ENCODE peak calls at places on chromosomes 3 and 15, in eight cellular contexts. S is stomach, R is lower leg skin, Q is spleen, X is IMR-90, U is ovary, Y is heart left ventricle, L is breast epithelium. F is an unnamed sample.

GRCh38 chr3:139660269-139660668 is 17.5 kb downstream of the NMNAT3 start:
- DNase-seq in S (no peak), R (no peak), Q (no peak), X (no peak), U (no peak), Y (no peak), L (no peak), F (no peak)

GRCh38 chr3:133413166-133414020 is 13.5 kb downstream of the BFSP2 start:
- DNase-seq in S (no peak), R (no peak), Q (no peak), X (peak; percentile 58), U (no peak), Y (no peak), L (no peak), F (no peak)

GRCh38 chr15:83612226-83612625 is 41.7 kb upstream of the ADAMTSL3 start:
- DNase-seq in S (no peak), R (no peak), Q (no peak), X (no peak), U (no peak), Y (no peak), L (no peak), F (no peak)

GRCh38 chr15:33395376-33395775 is 84.6 kb downstream of the RYR3 start:
- DNase-seq in S (no peak), R (no peak), Q (no peak), X (no peak), U (no peak), Y (no peak), L (no peak), F (no peak)

GRCh38 chr15:93135997-93136397 is 47.0 kb upstream of the RGMA start:
- DNase-seq in S (no peak), R (no peak), Q (no peak), X (no peak), U (no peak), Y (no peak), L (no peak), F (no peak)

GRCh38 chr15:94582368-94582767 is 351.0 kb downstream of the MCTP2 start:
- DNase-seq in S (no peak), R (no peak), Q (no peak), X (no peak), U (no peak), Y (no peak), L (no peak), F (no peak)

GRCh38 chr15:73142802-73143762 is 90.8 kb downstream of the NEO1 start:
- DNase-seq in S (no peak), R (no peak), Q (no peak), X (no peak), U (no peak), Y (no peak), L (no peak), F (no peak)

GRCh38 chr3:97820780-97821179 is 1.0 kb upstream of the CRYBG3 start:
- DNase-seq in S (no peak), R (no peak), Q (no peak), X (no peak), U (no peak), Y (no peak), L (no peak), F (no peak)

GRCh38 chr3:18208856-18209255 is 216.3 kb downstream of the SATB1 start:
- DNase-seq in S (no peak), R (no peak), Q (no peak), X (no peak), U (no peak), Y (no peak), L (no peak), F (no peak)

GRCh38 chr15:74179983-74180688 is 6.6 kb downstream of the ISLR start:
- DNase-seq in S (no peak), R (no peak), Q (peak; percentile 73), X (peak; percentile 37), U (no peak), Y (peak; percentile 67), L (peak; percentile 49), F (no peak)

GRCh38 chr3:172846706-172847105 is 96.2 kb downstream of the ECT2 start:
- DNase-seq in S (no peak), R (no peak), Q (no peak), X (no peak), U (no peak), Y (no peak), L (no peak), F (no peak)

GRCh38 chr15:69648215-69648614 is 195.6 kb downstream of the RPLP1 start:
- DNase-seq in S (no peak), R (no peak), Q (no peak), X (no peak), U (no peak), Y (no peak), L (peak; percentile 34), F (no peak)

GRCh38 chr3:17518189-17519059 is 224.0 kb downstream of the TBC1D5 start:
- DNase-seq in S (no peak), R (no peak), Q (no peak), X (no peak), U (no peak), Y (no peak), L (no peak), F (no peak)

GRCh38 chr15:78391781-78392180 is 46.2 kb upstream of the IREB2 start:
- DNase-seq in S (no peak), R (no peak), Q (no peak), X (no peak), U (no peak), Y (no peak), L (no peak), F (no peak)

GRCh38 chr3:107063351-107063750 is 313.9 kb upstream of the CCDC54 start:
- DNase-seq in S (no peak), R (no peak), Q (no peak), X (peak; percentile 22), U (no peak), Y (no peak), L (no peak), F (no peak)

GRCh38 chr3:60610441-60611112 is 640.7 kb downstream of the FHIT start:
- DNase-seq in S (peak; percentile 29), R (peak; percentile 73), Q (no peak), X (peak; percentile 36), U (peak; percentile 34), Y (peak; percentile 76), L (no peak), F (peak; percentile 62)

GRCh38 chr15:101386967-101387366 is 91.9 kb upstream of the SNRPA1 start:
- DNase-seq in S (no peak), R (no peak), Q (peak; percentile 55), X (no peak), U (no peak), Y (no peak), L (no peak), F (no peak)

GRCh38 chr3:172438181-172438580 is 10.1 kb downstream of the GHSR start:
- DNase-seq in S (no peak), R (no peak), Q (no peak), X (no peak), U (no peak), Y (no peak), L (no peak), F (peak; percentile 52)

GRCh38 chr3:72177075-72178050 is 392.4 kb upstream of the PROK2 start:
- DNase-seq in S (peak; percentile 28), R (no peak), Q (no peak), X (peak; percentile 13), U (peak; percentile 77), Y (peak; percentile 40), L (no peak), F (peak; percentile 47)

GRCh38 chr15:64934023-64934422 is 22.3 kb downstream of the ANKDD1A start:
- DNase-seq in S (no peak), R (peak; percentile 7), Q (no peak), X (no peak), U (no peak), Y (no peak), L (no peak), F (no peak)

GRCh38 chr3:143188881-143189280 is 69.3 kb downstream of the CHST2 start:
- DNase-seq in S (no peak), R (no peak), Q (no peak), X (no peak), U (no peak), Y (no peak), L (no peak), F (no peak)

DNA sequence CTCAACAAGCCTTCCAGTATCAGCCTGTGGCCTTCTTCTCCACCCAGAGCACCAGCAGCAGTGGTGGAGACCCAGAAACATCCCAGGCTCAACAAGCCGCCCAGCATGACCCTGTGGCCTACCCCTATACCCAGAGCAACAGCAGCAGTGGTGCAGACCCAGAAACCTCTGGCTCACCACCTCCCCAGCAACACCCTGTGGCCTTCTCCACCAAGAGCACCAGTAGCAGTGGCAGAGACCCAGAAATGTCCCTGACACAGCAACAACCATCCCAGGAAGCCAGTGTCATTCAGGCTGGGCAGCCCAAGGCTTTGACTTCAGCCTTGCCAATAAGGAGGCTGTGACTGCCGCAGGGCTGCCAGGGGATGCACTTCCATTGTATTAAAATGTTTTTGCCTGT is 16.3 kb upstream of the EMC3 start:
- DNase-seq in S (no peak), R (no peak), Q (no peak), X (no peak), U (no peak), Y (no peak), L (no peak), F (no peak)
- TF ChIP-seq POLR2A in S (no peak), R (no peak), Q (no peak), X (no peak), U (no peak), Y (no peak), L (no peak), F (no peak)

GRCh38 chr15:90004671-90005070 is 3.5 kb downstream of the ZNF710 start:
- DNase-seq in S (no peak), R (peak; percentile 47), Q (peak; percentile 79), X (peak; percentile 99), U (no peak), Y (peak; percentile 49), L (no peak), F (peak; percentile 69)

GRCh38 chr15:90006217-90007088 is 5.3 kb downstream of the ZNF710 start:
- DNase-seq in S (peak; percentile 41), R (no peak), Q (no peak), X (no peak), U (no peak), Y (no peak), L (no peak), F (no peak)

GRCh38 chr15:90002428-90002844 is 1.3 kb downstream of the ZNF710 start:
- DNase-seq in S (no peak), R (no peak), Q (peak; percentile 87), X (peak; percentile 46), U (peak; percentile 72), Y (peak; percentile 42), L (no peak), F (peak; percentile 45)

GRCh38 chr15:90003736-90004135 is 2.6 kb downstream of the ZNF710 start:
- DNase-seq in S (no peak), R (no peak), Q (no peak), X (no peak), U (no peak), Y (no peak), L (no peak), F (no peak)

GRCh38 chr15:90004252-90004651 is 3.1 kb downstream of the ZNF710 start:
- DNase-seq in S (no peak), R (no peak), Q (no peak), X (no peak), U (peak; percentile 36), Y (peak; percentile 38), L (no peak), F (no peak)
- H3K4me3 ChIP-seq in S (no peak overlapping the region), R (no peak overlapping the region), Q (no peak overlapping the region), X (peak overlapping the region; percentile 5), U (no peak overlapping the region), Y (no peak overlapping the region), L (no peak overlapping the region), F (no peak overlapping the region)

GRCh38 chr3:49805884-49806701 is 3.0 kb downstream of the INKA1 start:
- DNase-seq in S (no peak), R (peak; percentile 35), Q (peak; percentile 89), X (no peak), U (peak; percentile 67), Y (peak; percentile 41), L (no peak), F (peak; percentile 77)
- TF ChIP-seq POLR2A in S (no peak), R (no peak), Q (peak; percentile 15), X (no peak), U (no peak), Y (no peak), L (no peak), F (no peak)

GRCh38 chr3:194395767-194396527 is 3.1 kb downstream of the GP5 start:
- DNase-seq in S (no peak), R (peak; percentile 56), Q (peak; percentile 78), X (peak; percentile 61), U (peak; percentile 80), Y (no peak), L (no peak), F (no peak)
- H3K4me3 ChIP-seq in S (peak overlapping the region; percentile 42), R (no peak overlapping the region), Q (peak overlapping the region; percentile 29), X (no peak overlapping the region), U (no peak overlapping the region), Y (peak overlapping the region; percentile 35), L (peak overlapping the region; percentile 29), F (no peak overlapping the region)

F was measured in adrenal gland.